ENCODE peak calls at places on chromosomes 12 and 14, in seven cellular contexts. One of them, this sample, is unnamed.

GRCh38 chr12:110007874-110008273 is 8.6 kb downstream of the ANKRD13A start:
- DNase-seq in H1: no peak
- DNase-seq in mesendoderm: no peak
- DNase-seq in IMR-90: no peak
- DNase-seq in neuronal stem cell: no peak
- DNase-seq in trophoblast cell: no peak
- DNase-seq in mesenchymal stem cell: peak; percentile 37
- DNase-seq in this sample: no peak

GRCh38 chr14:103141117-103141796 is 18.0 kb downstream of the TNFAIP2 start:
- DNase-seq in trophoblast cell: peak; percentile 72
- DNase-seq in H1: peak; percentile 89
- DNase-seq in neuronal stem cell: no peak
- DNase-seq in mesendoderm: peak; percentile 87
- DNase-seq in IMR-90: peak; percentile 38
- DNase-seq in mesenchymal stem cell: no peak
- DNase-seq in this sample: peak; percentile 86

GRCh38 chr12:104748790-104749189 is 209.3 kb downstream of the SLC41A2 start:
- DNase-seq in H1: no peak
- DNase-seq in IMR-90: peak; percentile 60
- DNase-seq in mesenchymal stem cell: peak; percentile 73
- DNase-seq in trophoblast cell: peak; percentile 71
- DNase-seq in mesendoderm: no peak
- DNase-seq in neuronal stem cell: no peak
- DNase-seq in this sample: peak; percentile 12

GRCh38 chr12:88163371-88163770 is 21.3 kb downstream of the TMTC3 start:
- DNase-seq in neuronal stem cell: no peak
- DNase-seq in H1: no peak
- DNase-seq in trophoblast cell: no peak
- DNase-seq in mesendoderm: no peak
- DNase-seq in IMR-90: no peak
- DNase-seq in mesenchymal stem cell: no peak
- DNase-seq in this sample: no peak

GRCh38 chr12:121062391-121063045 is 23.5 kb upstream of the OASL start:
- DNase-seq in trophoblast cell: no peak
- DNase-seq in mesenchymal stem cell: no peak
- DNase-seq in IMR-90: no peak
- DNase-seq in H1: peak; percentile 11
- DNase-seq in mesendoderm: no peak
- DNase-seq in neuronal stem cell: no peak
- DNase-seq in this sample: no peak

GRCh38 chr12:67469666-67470065 is 178.9 kb upstream of the DYRK2 start:
- DNase-seq in trophoblast cell: no peak
- DNase-seq in neuronal stem cell: no peak
- DNase-seq in IMR-90: no peak
- DNase-seq in H1: no peak
- DNase-seq in mesendoderm: peak; percentile 75
- DNase-seq in mesenchymal stem cell: peak; percentile 49
- DNase-seq in this sample: no peak

GRCh38 chr14:59912443-59912842 is 7.5 kb upstream of the LRRC9 start:
- DNase-seq in IMR-90: no peak
- DNase-seq in trophoblast cell: no peak
- DNase-seq in mesenchymal stem cell: no peak
- DNase-seq in mesendoderm: no peak
- DNase-seq in neuronal stem cell: no peak
- DNase-seq in H1: no peak
- DNase-seq in this sample: no peak

GRCh38 chr12:53217049-53217929 is 10.2 kb upstream of the ITGB7 start:
- DNase-seq in trophoblast cell: no peak
- DNase-seq in mesenchymal stem cell: no peak
- DNase-seq in IMR-90: no peak
- DNase-seq in mesendoderm: peak; percentile 80
- DNase-seq in H1: peak; percentile 87
- DNase-seq in neuronal stem cell: no peak
- DNase-seq in this sample: peak; percentile 88

GRCh38 chr12:49911213-49911605 is 7.5 kb upstream of the FAIM2 start:
- DNase-seq in H1: no peak
- DNase-seq in mesenchymal stem cell: no peak
- DNase-seq in IMR-90: no peak
- DNase-seq in trophoblast cell: no peak
- DNase-seq in mesendoderm: no peak
- DNase-seq in neuronal stem cell: no peak
- DNase-seq in this sample: no peak

GRCh38 chr14:101538865-101539264 is 22.4 kb upstream of the DIO3 start:
- DNase-seq in mesendoderm: no peak
- DNase-seq in H1: no peak
- DNase-seq in IMR-90: no peak
- DNase-seq in neuronal stem cell: no peak
- DNase-seq in trophoblast cell: no peak
- DNase-seq in mesenchymal stem cell: no peak
- DNase-seq in this sample: no peak

GRCh38 chr14:101535808-101536207 is 25.5 kb upstream of the DIO3 start:
- DNase-seq in H1: no peak
- DNase-seq in neuronal stem cell: no peak
- DNase-seq in mesenchymal stem cell: no peak
- DNase-seq in trophoblast cell: no peak
- DNase-seq in IMR-90: no peak
- DNase-seq in mesendoderm: no peak
- DNase-seq in this sample: no peak

GRCh38 chr14:101535232-101535631 is 26.1 kb upstream of the DIO3 start:
- DNase-seq in mesenchymal stem cell: no peak
- DNase-seq in mesendoderm: no peak
- DNase-seq in trophoblast cell: no peak
- DNase-seq in IMR-90: no peak
- DNase-seq in neuronal stem cell: no peak
- DNase-seq in H1: no peak
- DNase-seq in this sample: no peak

GRCh38 chr14:101539929-101540328 is 21.4 kb upstream of the DIO3 start:
- DNase-seq in neuronal stem cell: no peak
- DNase-seq in H1: no peak
- DNase-seq in IMR-90: no peak
- DNase-seq in mesendoderm: no peak
- DNase-seq in trophoblast cell: no peak
- DNase-seq in mesenchymal stem cell: no peak
- DNase-seq in this sample: no peak

DNA sequence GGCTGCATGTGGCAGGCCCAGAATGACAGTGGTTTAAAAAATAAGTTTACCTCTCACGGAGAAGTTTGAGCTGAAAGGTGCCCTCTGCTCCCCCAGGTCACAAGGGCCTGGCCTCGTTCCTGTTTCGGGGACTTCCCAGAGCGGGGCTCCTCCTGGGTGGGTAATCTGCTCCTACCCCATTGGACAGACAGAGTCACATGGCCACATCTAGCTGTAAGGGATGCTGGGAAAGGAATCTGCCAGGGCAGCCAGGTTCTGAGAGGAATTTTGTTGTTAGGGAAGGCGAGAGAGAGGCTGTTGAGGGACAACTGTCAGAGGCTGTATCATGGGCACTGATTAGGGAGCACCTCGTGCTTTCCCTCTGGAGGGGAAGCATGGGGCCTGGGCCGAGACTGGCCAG is 24.0 kb upstream of the DIO3 start:
- DNase-seq in mesenchymal stem cell: no peak
- DNase-seq in mesendoderm: no peak
- DNase-seq in trophoblast cell: no peak
- DNase-seq in neuronal stem cell: no peak
- DNase-seq in IMR-90: no peak
- DNase-seq in H1: no peak
- DNase-seq in this sample: no peak
- H3K79me1 ChIP-seq in mesenchymal stem cell: no peaks in the 10 kb centered on the region
- H3K79me1 ChIP-seq in mesendoderm: no peaks in the 10 kb centered on the region
- H3K79me1 ChIP-seq in trophoblast cell: no peaks in the 10 kb centered on the region
- H3K79me1 ChIP-seq in neuronal stem cell: no peaks in the 10 kb centered on the region
- H3K79me1 ChIP-seq in IMR-90: no peaks in the 10 kb centered on the region
- H3K79me1 ChIP-seq in H1: no peaks in the 10 kb centered on the region
- H3K79me1 ChIP-seq in this sample: no peaks in the 10 kb centered on the region

GRCh38 chr14:77153802-77154201 is 12.2 kb upstream of the ZDHHC22 start:
- DNase-seq in trophoblast cell: no peak
- DNase-seq in mesenchymal stem cell: no peak
- DNase-seq in mesendoderm: no peak
- DNase-seq in IMR-90: no peak
- DNase-seq in H1: no peak
- DNase-seq in neuronal stem cell: no peak
- DNase-seq in this sample: peak; percentile 10
- H3K79me1 ChIP-seq in trophoblast cell: no peaks in the 10 kb centered on the region
- H3K79me1 ChIP-seq in mesenchymal stem cell: no peaks in the 10 kb centered on the region
- H3K79me1 ChIP-seq in mesendoderm: no peaks in the 10 kb centered on the region
- H3K79me1 ChIP-seq in IMR-90: no peaks in the 10 kb centered on the region
- H3K79me1 ChIP-seq in H1: no peaks in the 10 kb centered on the region
- H3K79me1 ChIP-seq in neuronal stem cell: no peaks in the 10 kb centered on the region
- H3K79me1 ChIP-seq in this sample: no peaks in the 10 kb centered on the region

GRCh38 chr12:125515887-125516286 is 450.7 kb downstream of the AACS start:
- DNase-seq in H1: no peak
- DNase-seq in neuronal stem cell: no peak
- DNase-seq in trophoblast cell: no peak
- DNase-seq in mesenchymal stem cell: no peak
- DNase-seq in IMR-90: no peak
- DNase-seq in mesendoderm: no peak
- DNase-seq in this sample: no peak

GRCh38 chr12:125518074-125518473 is 452.8 kb downstream of the AACS start:
- DNase-seq in mesenchymal stem cell: no peak
- DNase-seq in H1: peak; percentile 54
- DNase-seq in neuronal stem cell: no peak
- DNase-seq in trophoblast cell: no peak
- DNase-seq in mesendoderm: peak; percentile 86
- DNase-seq in IMR-90: no peak
- DNase-seq in this sample: peak; percentile 76

GRCh38 chr12:125519026-125519651 is 453.9 kb downstream of the AACS start:
- DNase-seq in mesenchymal stem cell: no peak
- DNase-seq in IMR-90: no peak
- DNase-seq in neuronal stem cell: no peak
- DNase-seq in H1: no peak
- DNase-seq in trophoblast cell: no peak
- DNase-seq in mesendoderm: no peak
- DNase-seq in this sample: no peak
- H3K79me1 ChIP-seq in mesenchymal stem cell: no peaks in the 10 kb centered on the region
- H3K79me1 ChIP-seq in IMR-90: no peaks in the 10 kb centered on the region
- H3K79me1 ChIP-seq in neuronal stem cell: peaks cover 1% of the 10 kb centered on the region
- H3K79me1 ChIP-seq in H1: peaks cover 3% of the 10 kb centered on the region
- H3K79me1 ChIP-seq in trophoblast cell: no peaks in the 10 kb centered on the region
- H3K79me1 ChIP-seq in mesendoderm: no peaks in the 10 kb centered on the region
- H3K79me1 ChIP-seq in this sample: no peaks in the 10 kb centered on the region

GRCh38 chr12:76216585-76217472 is 131.4 kb downstream of the BBS10 start:
- DNase-seq in mesenchymal stem cell: no peak
- DNase-seq in trophoblast cell: no peak
- DNase-seq in mesendoderm: no peak
- DNase-seq in IMR-90: no peak
- DNase-seq in H1: no peak
- DNase-seq in neuronal stem cell: no peak
- DNase-seq in this sample: no peak

GRCh38 chr12:76220980-76221379 is 127.2 kb downstream of the BBS10 start:
- DNase-seq in IMR-90: no peak
- DNase-seq in H1: no peak
- DNase-seq in mesendoderm: peak; percentile 73
- DNase-seq in neuronal stem cell: peak; percentile 71
- DNase-seq in trophoblast cell: no peak
- DNase-seq in mesenchymal stem cell: no peak
- DNase-seq in this sample: no peak

GRCh38 chr12:76223869-76224268 is 124.3 kb downstream of the BBS10 start:
- DNase-seq in H1: no peak
- DNase-seq in mesenchymal stem cell: no peak
- DNase-seq in neuronal stem cell: no peak
- DNase-seq in IMR-90: no peak
- DNase-seq in mesendoderm: no peak
- DNase-seq in trophoblast cell: no peak
- DNase-seq in this sample: no peak

GRCh38 chr12:76219806-76220205 is 128.4 kb downstream of the BBS10 start:
- DNase-seq in H1: no peak
- DNase-seq in mesendoderm: no peak
- DNase-seq in IMR-90: no peak
- DNase-seq in neuronal stem cell: no peak
- DNase-seq in trophoblast cell: no peak
- DNase-seq in mesenchymal stem cell: no peak
- DNase-seq in this sample: no peak
- H3K79me1 ChIP-seq in H1: no peaks in the 10 kb centered on the region
- H3K79me1 ChIP-seq in mesendoderm: no peaks in the 10 kb centered on the region
- H3K79me1 ChIP-seq in IMR-90: no peaks in the 10 kb centered on the region
- H3K79me1 ChIP-seq in neuronal stem cell: no peaks in the 10 kb centered on the region
- H3K79me1 ChIP-seq in trophoblast cell: no peaks in the 10 kb centered on the region
- H3K79me1 ChIP-seq in mesenchymal stem cell: no peaks in the 10 kb centered on the region
- H3K79me1 ChIP-seq in this sample: no peaks in the 10 kb centered on the region

GRCh38 chr12:81021834-81022233 is 56.0 kb upstream of the ACSS3 start:
- DNase-seq in mesenchymal stem cell: no peak
- DNase-seq in H1: no peak
- DNase-seq in trophoblast cell: no peak
- DNase-seq in IMR-90: no peak
- DNase-seq in mesendoderm: no peak
- DNase-seq in neuronal stem cell: no peak
- DNase-seq in this sample: no peak
- H3K79me1 ChIP-seq in mesenchymal stem cell: no peaks in the 10 kb centered on the region
- H3K79me1 ChIP-seq in H1: no peaks in the 10 kb centered on the region
- H3K79me1 ChIP-seq in trophoblast cell: no peaks in the 10 kb centered on the region
- H3K79me1 ChIP-seq in IMR-90: no peaks in the 10 kb centered on the region
- H3K79me1 ChIP-seq in mesendoderm: no peaks in the 10 kb centered on the region
- H3K79me1 ChIP-seq in neuronal stem cell: no peaks in the 10 kb centered on the region
- H3K79me1 ChIP-seq in this sample: no peaks in the 10 kb centered on the region

DNA sequence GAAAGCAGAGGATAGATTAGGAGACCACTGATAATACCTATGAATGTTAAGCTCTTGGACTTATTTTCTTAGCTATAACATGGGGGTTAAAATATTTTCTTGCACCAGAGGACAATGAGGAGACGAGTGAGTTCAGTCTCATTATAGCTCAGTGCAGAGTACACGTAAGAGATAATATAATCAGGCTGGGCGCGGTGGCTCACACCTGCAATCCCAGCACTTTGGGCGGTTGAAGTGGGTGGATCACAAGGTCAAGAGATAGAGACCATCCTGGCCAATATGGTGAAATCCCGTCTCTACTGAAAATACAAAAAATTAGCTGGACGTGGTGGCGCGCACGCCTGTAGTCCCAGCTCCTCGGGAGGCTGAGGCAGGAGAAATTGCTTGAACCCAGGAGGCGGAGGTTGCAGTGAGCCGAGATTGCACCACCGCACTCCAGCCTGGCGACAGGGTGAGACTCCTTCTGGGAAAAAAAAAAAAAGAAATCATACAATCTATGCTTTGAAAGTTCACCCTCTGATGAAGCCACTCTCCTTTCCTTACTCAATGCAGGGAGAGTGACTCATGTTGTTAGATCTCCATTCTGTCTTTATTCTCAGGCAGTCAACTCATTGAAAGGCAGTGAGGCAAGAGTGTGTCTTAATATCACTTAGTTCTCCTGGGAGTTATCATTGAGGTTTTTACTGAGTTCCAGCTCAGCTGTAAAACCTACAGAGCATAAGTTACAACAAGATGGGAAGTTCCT is 134.2 kb downstream of the SYNE2 start:
- DNase-seq in neuronal stem cell: peak; percentile 2
- DNase-seq in trophoblast cell: peak; percentile 8
- DNase-seq in H1: no peak
- DNase-seq in IMR-90: peak; percentile 78
- DNase-seq in mesenchymal stem cell: peak; percentile 84
- DNase-seq in mesendoderm: peak; percentile 5
- DNase-seq in this sample: no peak
- H3K79me1 ChIP-seq in neuronal stem cell: no peaks in the 10 kb centered on the region
- H3K79me1 ChIP-seq in trophoblast cell: no peaks in the 10 kb centered on the region
- H3K79me1 ChIP-seq in H1: no peaks in the 10 kb centered on the region
- H3K79me1 ChIP-seq in IMR-90: no peaks in the 10 kb centered on the region
- H3K79me1 ChIP-seq in mesenchymal stem cell: no peaks in the 10 kb centered on the region
- H3K79me1 ChIP-seq in mesendoderm: no peaks in the 10 kb centered on the region
- H3K79me1 ChIP-seq in this sample: no peaks in the 10 kb centered on the region

This sample was measured in H9.